ENCODE peak calls at places on chromosomes 7 and 10, in nine cellular contexts. E is DMS153; I is glutamatergic neuron; D is naive thymus-derived CD4-positive, alpha-beta T cell; S is hippocampal formation; P is cardiac fibroblast; W is stimulated activated CD4-positive, alpha-beta T cell treated with anti-CD3 and anti-CD28 coated beads, Interleukin-2, amount 100 ng/mL, for 4 hours; C is ovary; V is stimulated activated CD8-positive, alpha-beta memory T cell treated with anti-CD3 and anti-CD28 coated beads, Interleukin-15, amount 100 ng/mL, for 4 hours. G is an unnamed sample.

GRCh38 chr10:86246279-86246940 is 120.2 kb downstream of the GRID1 start:
- DNase-seq in E (no peak), I (no peak), D (no peak), S (no peak), P (no peak), W (no peak), C (no peak), V (no peak), G (no peak)

GRCh38 chr10:97307441-97307840 is 11.6 kb upstream of the FRAT1 start:
- DNase-seq in E (no peak), I (no peak), D (no peak), S (no peak), P (no peak), W (no peak), C (no peak), V (no peak), G (no peak)

GRCh38 chr10:113612154-113612553 is 51.7 kb downstream of the NRAP start:
- DNase-seq in E (no peak), I (no peak), D (no peak), S (peak; percentile 43), P (no peak), W (no peak), C (no peak), V (no peak), G (no peak)

GRCh38 chr7:158541330-158542010 is 46.2 kb downstream of the PTPRN2 start:
- DNase-seq in E (no peak), I (no peak), D (no peak), S (peak; percentile 29), P (no peak), W (no peak), C (no peak), V (no peak), G (peak; percentile 88)

GRCh38 chr7:100171087-100171681 is 2.8 kb upstream of the GAL3ST4 start:
- DNase-seq in E (no peak), I (peak; percentile 68), D (no peak), S (no peak), P (no peak), W (no peak), C (no peak), V (no peak), G (no peak)

GRCh38 chr7:54166419-54166818 is 375.8 kb upstream of the VSTM2A start:
- DNase-seq in E (no peak), I (no peak), D (no peak), S (no peak), P (no peak), W (no peak), C (no peak), V (no peak), G (no peak)

GRCh38 chr7:5692112-5692844 is 89.2 kb downstream of the RNF216 start:
- DNase-seq in E (no peak), I (peak; percentile 73), D (no peak), S (peak; percentile 45), P (peak; percentile 97), W (no peak), C (peak; percentile 84), V (no peak), G (no peak)

GRCh38 chr10:86205761-86206145 is 160.8 kb downstream of the GRID1 start:
- DNase-seq in E (no peak), I (peak; percentile 4), D (no peak), S (no peak), P (no peak), W (no peak), C (no peak), V (no peak), G (no peak)

GRCh38 chr7:90587766-90588165 is 8.4 kb upstream of the CDK14 start:
- DNase-seq in E (no peak), I (no peak), D (no peak), S (no peak), P (no peak), W (no peak), C (no peak), V (no peak), G (no peak)

GRCh38 chr7:24734306-24734705 is 23.0 kb downstream of the GSDME start:
- DNase-seq in E (no peak), I (no peak), D (no peak), S (no peak), P (peak; percentile 53), W (no peak), C (no peak), V (no peak), G (no peak)